ENCODE peak calls at places on chromosomes 16 and 17, in nine cellular contexts. One of them, this sample, is unnamed.

GRCh38 chr17:45692661-45693060 is 91.5 kb upstream of the CRHR1 start:
- DNase-seq in stimulated activated CD4-positive, alpha-beta T cell treated with anti-CD3 and anti-CD28 coated beads, Interleukin-4, amount 100 ng/mL, for 4 hours: no peak
- DNase-seq in endothelial cell: no peak
- DNase-seq in C1 segment of cervical spinal cord: no peak
- DNase-seq in colonic mucosa: no peak
- DNase-seq in NCI-H1417: no peak
- DNase-seq in bronchial epithelial cell: no peak
- DNase-seq in NCI-H1092 treated with DMSO at 0.1 percent for 48 hours: no peak
- DNase-seq in fibroblast of the conjunctiva: no peak
- DNase-seq in this sample: no peak

GRCh38 chr17:35761601-35762000 is 914 bp downstream of the C17orf50 start:
- DNase-seq in stimulated activated CD4-positive, alpha-beta T cell treated with anti-CD3 and anti-CD28 coated beads, Interleukin-4, amount 100 ng/mL, for 4 hours: no peak
- DNase-seq in endothelial cell: no peak
- DNase-seq in C1 segment of cervical spinal cord: no peak
- DNase-seq in colonic mucosa: no peak
- DNase-seq in NCI-H1417: no peak
- DNase-seq in bronchial epithelial cell: no peak
- DNase-seq in NCI-H1092 treated with DMSO at 0.1 percent for 48 hours: no peak
- DNase-seq in fibroblast of the conjunctiva: no peak
- DNase-seq in this sample: no peak

GRCh38 chr17:58631523-58632323 is 60.1 kb downstream of the TEX14 start:
- DNase-seq in stimulated activated CD4-positive, alpha-beta T cell treated with anti-CD3 and anti-CD28 coated beads, Interleukin-4, amount 100 ng/mL, for 4 hours: peak
- DNase-seq in endothelial cell: peak
- DNase-seq in C1 segment of cervical spinal cord: peak
- DNase-seq in colonic mucosa: peak
- DNase-seq in NCI-H1417: peak
- DNase-seq in bronchial epithelial cell: peak
- DNase-seq in NCI-H1092 treated with DMSO at 0.1 percent for 48 hours: peak
- DNase-seq in fibroblast of the conjunctiva: peak
- DNase-seq in this sample: peak

GRCh38 chr17:21089145-21089544 is 37.6 kb upstream of the DHRS7B start:
- DNase-seq in stimulated activated CD4-positive, alpha-beta T cell treated with anti-CD3 and anti-CD28 coated beads, Interleukin-4, amount 100 ng/mL, for 4 hours: no peak
- DNase-seq in endothelial cell: no peak
- DNase-seq in C1 segment of cervical spinal cord: no peak
- DNase-seq in colonic mucosa: no peak
- DNase-seq in NCI-H1417: no peak
- DNase-seq in bronchial epithelial cell: peak
- DNase-seq in NCI-H1092 treated with DMSO at 0.1 percent for 48 hours: no peak
- DNase-seq in fibroblast of the conjunctiva: no peak
- DNase-seq in this sample: peak

GRCh38 chr16:25855818-25856217 is 164.1 kb downstream of the HS3ST4 start:
- DNase-seq in stimulated activated CD4-positive, alpha-beta T cell treated with anti-CD3 and anti-CD28 coated beads, Interleukin-4, amount 100 ng/mL, for 4 hours: no peak
- DNase-seq in endothelial cell: no peak
- DNase-seq in C1 segment of cervical spinal cord: no peak
- DNase-seq in colonic mucosa: no peak
- DNase-seq in NCI-H1417: no peak
- DNase-seq in bronchial epithelial cell: no peak
- DNase-seq in NCI-H1092 treated with DMSO at 0.1 percent for 48 hours: no peak
- DNase-seq in fibroblast of the conjunctiva: no peak
- DNase-seq in this sample: no peak

GRCh38 chr16:27745348-27745747 is 195.4 kb downstream of the KATNIP start:
- DNase-seq in stimulated activated CD4-positive, alpha-beta T cell treated with anti-CD3 and anti-CD28 coated beads, Interleukin-4, amount 100 ng/mL, for 4 hours: no peak
- DNase-seq in endothelial cell: no peak
- DNase-seq in C1 segment of cervical spinal cord: no peak
- DNase-seq in colonic mucosa: no peak
- DNase-seq in NCI-H1417: no peak
- DNase-seq in bronchial epithelial cell: no peak
- DNase-seq in NCI-H1092 treated with DMSO at 0.1 percent for 48 hours: no peak
- DNase-seq in fibroblast of the conjunctiva: no peak
- DNase-seq in this sample: peak

GRCh38 chr16:85463672-85464071 is 149.4 kb upstream of the GSE1 start:
- DNase-seq in stimulated activated CD4-positive, alpha-beta T cell treated with anti-CD3 and anti-CD28 coated beads, Interleukin-4, amount 100 ng/mL, for 4 hours: no peak
- DNase-seq in endothelial cell: no peak
- DNase-seq in C1 segment of cervical spinal cord: no peak
- DNase-seq in colonic mucosa: no peak
- DNase-seq in NCI-H1417: peak
- DNase-seq in bronchial epithelial cell: no peak
- DNase-seq in NCI-H1092 treated with DMSO at 0.1 percent for 48 hours: no peak
- DNase-seq in fibroblast of the conjunctiva: no peak
- DNase-seq in this sample: no peak

GRCh38 chr17:81097943-81098308 is 63.0 kb downstream of the BAIAP2 start:
- DNase-seq in stimulated activated CD4-positive, alpha-beta T cell treated with anti-CD3 and anti-CD28 coated beads, Interleukin-4, amount 100 ng/mL, for 4 hours: no peak
- DNase-seq in endothelial cell: no peak
- DNase-seq in C1 segment of cervical spinal cord: no peak
- DNase-seq in colonic mucosa: peak
- DNase-seq in NCI-H1417: no peak
- DNase-seq in bronchial epithelial cell: peak
- DNase-seq in NCI-H1092 treated with DMSO at 0.1 percent for 48 hours: no peak
- DNase-seq in fibroblast of the conjunctiva: no peak
- DNase-seq in this sample: peak

GRCh38 chr17:64974750-64975317 is 55.6 kb upstream of the LRRC37A3 start:
- DNase-seq in stimulated activated CD4-positive, alpha-beta T cell treated with anti-CD3 and anti-CD28 coated beads, Interleukin-4, amount 100 ng/mL, for 4 hours: no peak
- DNase-seq in endothelial cell: no peak
- DNase-seq in C1 segment of cervical spinal cord: no peak
- DNase-seq in colonic mucosa: no peak
- DNase-seq in NCI-H1417: no peak
- DNase-seq in bronchial epithelial cell: peak
- DNase-seq in NCI-H1092 treated with DMSO at 0.1 percent for 48 hours: no peak
- DNase-seq in fibroblast of the conjunctiva: no peak
- DNase-seq in this sample: no peak

GRCh38 chr17:73196500-73196899 is 3.6 kb downstream of the COG1 start:
- DNase-seq in stimulated activated CD4-positive, alpha-beta T cell treated with anti-CD3 and anti-CD28 coated beads, Interleukin-4, amount 100 ng/mL, for 4 hours: no peak
- DNase-seq in endothelial cell: peak
- DNase-seq in C1 segment of cervical spinal cord: no peak
- DNase-seq in colonic mucosa: peak
- DNase-seq in NCI-H1417: peak
- DNase-seq in bronchial epithelial cell: no peak
- DNase-seq in NCI-H1092 treated with DMSO at 0.1 percent for 48 hours: peak
- DNase-seq in fibroblast of the conjunctiva: no peak
- DNase-seq in this sample: no peak

GRCh38 chr17:36943250-36944220 is 5.2 kb upstream of the AATF start:
- DNase-seq in stimulated activated CD4-positive, alpha-beta T cell treated with anti-CD3 and anti-CD28 coated beads, Interleukin-4, amount 100 ng/mL, for 4 hours: no peak
- DNase-seq in endothelial cell: no peak
- DNase-seq in C1 segment of cervical spinal cord: no peak
- DNase-seq in colonic mucosa: no peak
- DNase-seq in NCI-H1417: no peak
- DNase-seq in bronchial epithelial cell: no peak
- DNase-seq in NCI-H1092 treated with DMSO at 0.1 percent for 48 hours: no peak
- DNase-seq in fibroblast of the conjunctiva: no peak
- DNase-seq in this sample: no peak

GRCh38 chr17:82737981-82738877 is 2.8 kb downstream of the FN3K start:
- DNase-seq in stimulated activated CD4-positive, alpha-beta T cell treated with anti-CD3 and anti-CD28 coated beads, Interleukin-4, amount 100 ng/mL, for 4 hours: no peak
- DNase-seq in endothelial cell: no peak
- DNase-seq in C1 segment of cervical spinal cord: no peak
- DNase-seq in colonic mucosa: no peak
- DNase-seq in NCI-H1417: no peak
- DNase-seq in bronchial epithelial cell: no peak
- DNase-seq in NCI-H1092 treated with DMSO at 0.1 percent for 48 hours: peak
- DNase-seq in fibroblast of the conjunctiva: no peak
- DNase-seq in this sample: no peak

This sample was measured in EH.